ENCODE peak calls at places on chromosomes 13 and 19, in eight cellular contexts. A, D, T, E, H, L, P and V are unnamed samples.

GRCh38 chr13:97492684-97493371 is 58.9 kb downstream of the RAP2A start:
- DNase-seq in H (no peak), D (no peak), A (no peak), L (no peak), P (no peak), T (no peak), E (no peak), V (no peak)

GRCh38 chr19:17052439-17052838 is 22.8 kb downstream of the HAUS8 start:
- DNase-seq in A (peak), L (peak), T (peak), D (peak), P (peak), E (peak), H (peak), V (peak)

GRCh38 chr13:93450761-93451160 is 224.2 kb downstream of the GPC6 start:
- DNase-seq in P (no peak), A (no peak), E (no peak), H (no peak), L (no peak), T (no peak), D (no peak), V (no peak)

GRCh38 chr19:53047379-53047778 is 2.8 kb downstream of the ERVV-2 start:
- DNase-seq in H (no peak), P (no peak), D (no peak), L (no peak), E (no peak), A (no peak), T (no peak), V (no peak)

GRCh38 chr19:41997851-41998229 is 3.8 kb upstream of the ATP1A3 start:
- DNase-seq in A (no peak), L (no peak), P (no peak), H (peak), D (peak), T (no peak), E (no peak), V (no peak)

GRCh38 chr13:99661791-99662190 is 160.5 kb downstream of the TM9SF2 start:
- DNase-seq in D (peak), A (no peak), T (no peak), P (no peak), H (no peak), E (no peak), L (no peak), V (no peak)

GRCh38 chr19:33686687-33687541 is 65.2 kb downstream of the CHST8 start:
- DNase-seq in T (no peak), H (no peak), P (peak), D (no peak), L (no peak), E (no peak), A (no peak), V (no peak)

GRCh38 chr13:46086421-46086922 is 18.4 kb downstream of the CPB2 start:
- DNase-seq in T (no peak), P (no peak), A (no peak), L (no peak), D (no peak), E (no peak), H (peak), V (no peak)

GRCh38 chr19:2097330-2098327 is 914 bp downstream of the IZUMO4 start:
- DNase-seq in T (peak), H (no peak), P (no peak), L (no peak), D (no peak), A (peak), E (no peak), V (no peak)

GRCh38 chr19:38619361-38620174 is 580 bp downstream of the EIF3K start:
- DNase-seq in T (no peak), P (no peak), H (no peak), A (no peak), L (no peak), D (no peak), E (no peak), V (no peak)

GRCh38 chr13:90105881-90106496 is 1241.5 kb upstream of the MIR17HG start:
- DNase-seq in H (no peak), A (no peak), E (peak), P (no peak), D (no peak), T (no peak), L (no peak), V (no peak)

GRCh38 chr13:46665630-46666482 is 112.9 kb downstream of the LRCH1 start:
- DNase-seq in T (no peak), D (no peak), P (no peak), H (no peak), L (no peak), E (no peak), A (no peak), V (peak)

GRCh38 chr19:18520848-18521691 is 800 bp downstream of the ELL start:
- DNase-seq in T (peak), D (peak), H (peak), E (no peak), L (peak), P (peak), A (no peak), V (peak)

GRCh38 chr13:110348309-110348625 is 41.2 kb downstream of the COL4A2 start:
- DNase-seq in A (no peak), T (no peak), D (no peak), P (no peak), H (no peak), L (no peak), E (no peak), V (no peak)

GRCh38 chr19:35249146-35249847 is 495 bp downstream of the LSR start:
- DNase-seq in L (no peak), T (no peak), A (peak), D (peak), P (no peak), E (no peak), H (peak), V (peak)

GRCh38 chr19:17370026-17370587 is 7.0 kb downstream of the PLVAP start:
- DNase-seq in L (no peak), A (no peak), P (no peak), T (no peak), E (peak), D (no peak), H (no peak), V (no peak)

GRCh38 chr19:19271828-19272599 is 1.1 kb downstream of the TM6SF2 start:
- DNase-seq in P (no peak), D (no peak), E (no peak), T (no peak), L (no peak), H (no peak), A (no peak), V (no peak)

GRCh38 chr19:6773323-6773931 is 919 bp downstream of the VAV1 start:
- DNase-seq in L (no peak), D (peak), P (peak), A (no peak), T (peak), E (no peak), H (peak), V (no peak)

GRCh38 chr19:35585844-35586243 is at the start of gene PMIS2:
- DNase-seq in P (no peak), E (no peak), A (no peak), H (no peak), D (peak), T (no peak), L (no peak), V (no peak)

GRCh38 chr19:7792286-7792685 is 29.2 kb downstream of the CLEC4M start:
- DNase-seq in H (no peak), T (no peak), A (no peak), E (no peak), D (no peak), L (no peak), P (no peak), V (peak)

GRCh38 chr13:110338441-110339101 is 31.5 kb downstream of the COL4A2 start:
- DNase-seq in P (no peak), D (no peak), H (no peak), E (peak), T (peak), A (no peak), L (peak), V (no peak)

GRCh38 chr13:94173312-94173854 is 306.1 kb downstream of the DCT start:
- DNase-seq in A (no peak), T (no peak), P (no peak), H (no peak), E (peak), D (no peak), L (no peak), V (no peak)

GRCh38 chr13:70339738-70340137 is 231.5 kb upstream of the KLHL1 start:
- DNase-seq in E (no peak), L (no peak), A (no peak), T (no peak), P (no peak), D (peak), H (no peak), V (peak)

GRCh38 chr19:8340341-8341096 is 2.5 kb downstream of the KANK3 start:
- DNase-seq in T (peak), L (peak), P (no peak), H (no peak), A (no peak), E (no peak), D (peak), V (no peak)

GRCh38 chr13:20940083-20940482 is 37.5 kb upstream of the XPO4 start:
- DNase-seq in P (no peak), A (no peak), T (no peak), L (no peak), H (no peak), D (no peak), E (peak), V (peak)

GRCh38 chr19:37979547-37980082 is 72.6 kb downstream of the SIPA1L3 start:
- DNase-seq in A (peak), P (no peak), D (no peak), T (no peak), L (no peak), E (peak), H (no peak), V (peak)

GRCh38 chr13:25375727-25376358 is 4.1 kb downstream of the ATP8A2 start:
- DNase-seq in A (peak), H (no peak), T (no peak), P (no peak), E (no peak), L (peak), D (peak), V (peak)

GRCh38 chr13:59358014-59358413 is 805.7 kb downstream of the DIAPH3 start:
- DNase-seq in L (no peak), T (no peak), H (no peak), D (no peak), P (no peak), E (peak), A (no peak), V (no peak)

GRCh38 chr19:6061420-6062130 is 48.7 kb downstream of the RFX2 start:
- DNase-seq in D (no peak), L (no peak), T (no peak), P (no peak), H (no peak), A (peak), E (no peak), V (no peak)

GRCh38 chr19:35733180-35734125 is 8.8 kb downstream of the IGFLR1 start:
- DNase-seq in D (no peak), E (no peak), L (no peak), T (no peak), A (no peak), P (no peak), H (no peak), V (no peak)

GRCh38 chr19:47241919-47242644 is 11.1 kb upstream of the BBC3 start:
- DNase-seq in T (no peak), H (no peak), P (no peak), D (no peak), A (no peak), L (no peak), E (peak), V (no peak)

GRCh38 chr13:97588993-97589392 is 155.0 kb downstream of the RAP2A start:
- DNase-seq in D (no peak), A (no peak), H (no peak), T (no peak), E (no peak), P (no peak), L (no peak), V (no peak)

GRCh38 chr13:82294226-82294625 is 1588.0 kb downstream of the SLITRK1 start:
- DNase-seq in H (no peak), D (peak), T (no peak), E (no peak), A (no peak), L (no peak), P (no peak), V (no peak)

GRCh38 chr13:109408596-109409382 is 377.6 kb downstream of the IRS2 start:
- DNase-seq in E (no peak), A (no peak), L (no peak), P (no peak), T (no peak), H (no peak), D (no peak), V (no peak)

GRCh38 chr13:41137241-41137640 is 4.6 kb upstream of the KBTBD6 start:
- DNase-seq in A (no peak), P (no peak), H (no peak), T (no peak), D (no peak), E (no peak), L (no peak), V (no peak)

GRCh38 chr13:41132512-41133152 is at the start of gene KBTBD6:
- DNase-seq in E (peak), D (peak), L (peak), A (peak), H (peak), P (peak), T (peak), V (peak)

GRCh38 chr13:41136396-41137031 is 3.9 kb upstream of the KBTBD6 start:
- DNase-seq in T (no peak), A (no peak), D (no peak), E (no peak), P (no peak), H (no peak), L (no peak), V (no peak)

GRCh38 chr13:41130356-41130755 is 2.2 kb downstream of the KBTBD6 start:
- DNase-seq in L (no peak), P (no peak), E (no peak), H (no peak), A (no peak), T (no peak), D (no peak), V (no peak)

GRCh38 chr13:41133951-41134350 is 1.3 kb upstream of the KBTBD6 start:
- DNase-seq in D (no peak), A (no peak), E (no peak), L (no peak), P (no peak), H (no peak), T (no peak), V (no peak)
- H3K27ac ChIP-seq in D (no peak), A (no peak), E (no peak), L (no peak), P (no peak), H (no peak), T (no peak), V (no peak)

GRCh38 chr13:33723365-33723764 is 94.6 kb upstream of the RFC3 start:
- DNase-seq in T (no peak), H (no peak), D (no peak), L (no peak), A (no peak), P (no peak), E (no peak), V (no peak)
- H3K27ac ChIP-seq in T (peak), H (peak), D (no peak), L (no peak), A (peak), P (no peak), E (peak), V (no peak)

GRCh38 chr19:15244106-15244803 is 12.0 kb upstream of the EPHX3 start:
- DNase-seq in T (no peak), E (no peak), L (no peak), P (no peak), H (no peak), A (no peak), D (no peak), V (no peak)
- H3K27ac ChIP-seq in T (no peak), E (no peak), L (no peak), P (no peak), H (no peak), A (no peak), D (no peak), V (no peak)

DNA sequence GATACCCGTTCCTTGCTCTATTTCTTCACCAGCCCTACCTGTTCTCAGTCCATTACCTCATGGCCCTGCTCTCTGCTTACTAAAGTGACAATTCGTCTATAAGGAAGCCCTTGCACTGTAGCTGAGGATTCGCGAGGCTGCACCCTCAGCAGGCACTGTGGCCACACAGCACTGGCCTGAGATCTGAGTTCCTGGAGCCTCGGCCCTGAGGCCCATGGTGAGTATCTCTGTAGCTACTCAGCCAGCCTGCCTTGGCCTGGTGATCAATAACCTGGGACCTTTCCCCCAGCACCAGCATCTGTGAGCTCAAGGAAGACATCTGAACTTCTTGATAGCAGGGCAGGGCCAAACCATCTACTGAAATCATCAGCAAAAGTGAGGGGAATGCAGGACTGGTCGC is 90.7 kb downstream of the RGCC start:
- DNase-seq in P (no peak), L (no peak), T (no peak), E (no peak), A (no peak), D (no peak), H (no peak), V (no peak)
- H3K27ac ChIP-seq in P (no peak), L (peak), T (peak), E (no peak), A (peak), D (no peak), H (peak), V (no peak)

GRCh38 chr19:48606463-48607358 is at the start of gene SPACA4:
- DNase-seq in P (no peak), A (no peak), L (no peak), D (peak), E (no peak), T (no peak), H (no peak), V (no peak)

GRCh38 chr19:48611872-48612271 is 3.0 kb downstream of the FAM83E start:
- DNase-seq in T (no peak), L (no peak), H (no peak), E (no peak), A (no peak), D (no peak), P (no peak), V (no peak)

GRCh38 chr19:48607359-48607755 is 815 bp downstream of the SPACA4 start:
- DNase-seq in H (no peak), P (no peak), A (no peak), E (no peak), L (no peak), T (no peak), D (no peak), V (no peak)

GRCh38 chr19:48608798-48609263 is 2.3 kb downstream of the SPACA4 start:
- DNase-seq in P (peak), L (no peak), T (no peak), A (no peak), H (no peak), E (no peak), D (peak), V (no peak)

DNA sequence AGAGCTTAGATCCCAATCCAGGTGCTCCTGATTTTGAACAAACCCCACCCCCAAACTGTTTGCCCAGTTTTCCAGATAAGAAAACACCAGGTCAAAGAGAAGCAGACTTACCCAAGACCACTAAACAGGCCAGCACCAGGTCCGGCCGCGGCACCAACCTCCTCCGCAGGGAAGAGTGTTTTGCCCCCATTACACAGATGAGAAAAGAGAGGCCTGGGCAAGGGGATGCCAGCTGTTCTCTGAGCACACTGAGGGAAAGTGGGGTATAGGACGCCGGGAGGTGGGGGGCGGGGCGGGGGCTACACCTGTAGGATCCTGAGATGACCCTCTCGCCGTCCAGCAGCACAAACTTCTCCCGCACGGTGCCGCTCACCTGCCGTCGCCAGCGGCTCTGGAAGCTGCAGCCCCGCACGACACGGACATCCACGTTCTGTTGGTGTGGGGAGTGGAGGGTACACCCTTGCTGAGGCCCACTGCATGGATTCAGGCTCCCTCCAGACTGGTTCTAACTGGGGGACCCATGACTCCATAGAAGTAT is 3.1 kb downstream of the SPACA4 start:
- DNase-seq in P (no peak), E (no peak), D (peak), A (no peak), L (no peak), H (no peak), T (no peak), V (no peak)
- H3K27ac ChIP-seq in P (no peak), E (no peak), D (no peak), A (no peak), L (no peak), H (no peak), T (no peak), V (no peak)

GRCh38 chr13:27035892-27036235 is 135.7 kb downstream of the USP12 start:
- DNase-seq in P (no peak), D (peak), A (no peak), L (no peak), T (no peak), E (peak), H (no peak), V (no peak)
- H3K27ac ChIP-seq in P (no peak), D (no peak), A (no peak), L (no peak), T (no peak), E (peak), H (no peak), V (no peak)

DNA sequence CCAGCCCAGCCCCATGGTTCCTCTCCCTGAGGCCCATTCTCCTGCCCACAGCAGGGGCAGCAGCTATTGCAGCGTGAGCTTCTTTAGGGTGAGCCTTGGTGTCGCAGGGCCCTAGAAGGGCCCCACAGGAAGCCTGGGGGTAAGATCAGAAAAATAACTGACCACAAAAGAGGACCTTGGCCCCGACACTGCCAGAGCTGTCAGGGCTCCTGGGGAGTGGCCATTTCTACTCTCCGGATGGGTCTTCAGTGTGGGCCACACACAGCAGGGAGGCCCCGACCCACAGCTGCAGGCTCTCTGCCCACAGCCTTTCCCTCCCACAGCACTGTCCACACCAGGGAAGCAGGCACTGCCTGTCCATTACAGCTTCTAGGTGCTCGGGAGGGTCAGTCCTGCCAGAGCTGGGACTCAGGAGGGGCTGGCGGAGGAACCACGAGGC is 3.5 kb upstream of the SIGLEC8 start:
- DNase-seq in H (peak), L (no peak), A (no peak), D (no peak), T (peak), P (no peak), E (no peak), V (no peak)
- H3K27ac ChIP-seq in H (peak), L (no peak), A (no peak), D (no peak), T (no peak), P (no peak), E (no peak), V (no peak)

GRCh38 chr13:36059366-36059765 is 71.8 kb downstream of the DCLK1 start:
- DNase-seq in P (no peak), E (no peak), A (no peak), T (no peak), L (no peak), D (no peak), H (no peak), V (peak)
- H3K27ac ChIP-seq in P (no peak), E (no peak), A (no peak), T (no peak), L (no peak), D (no peak), H (no peak), V (no peak)